ENCODE peak calls at places on chromosomes 16 and 17, in eight cellular contexts. One of them, this sample, is unnamed.

GRCh38 chr16:23754594-23755483 is at the start of gene CHP2:
- DNase-seq in stomach: no peak
- DNase-seq in NCI-H1417: no peak
- DNase-seq in stimulated activated CD4-positive, alpha-beta T cell treated with anti-CD3 and anti-CD28 coated beads, Interleukin-2, amount 100 ng/mL, for 4 hours: no peak
- DNase-seq in heart left ventricle: peak; percentile 26
- DNase-seq in HL-60: no peak
- DNase-seq in BJ: no peak
- DNase-seq in posterior cingulate gyrus: no peak
- DNase-seq in this sample: no peak

GRCh38 chr16:50697421-50697715 is 4.0 kb downstream of the NOD2 start:
- DNase-seq in heart left ventricle: no peak
- DNase-seq in stomach: no peak
- DNase-seq in stimulated activated CD4-positive, alpha-beta T cell treated with anti-CD3 and anti-CD28 coated beads, Interleukin-2, amount 100 ng/mL, for 4 hours: no peak
- DNase-seq in NCI-H1417: no peak
- DNase-seq in BJ: no peak
- DNase-seq in posterior cingulate gyrus: no peak
- DNase-seq in HL-60: no peak
- DNase-seq in this sample: no peak

GRCh38 chr17:58640202-58640601 is 51.6 kb downstream of the TEX14 start:
- DNase-seq in heart left ventricle: no peak
- DNase-seq in NCI-H1417: no peak
- DNase-seq in BJ: no peak
- DNase-seq in posterior cingulate gyrus: no peak
- DNase-seq in stomach: no peak
- DNase-seq in stimulated activated CD4-positive, alpha-beta T cell treated with anti-CD3 and anti-CD28 coated beads, Interleukin-2, amount 100 ng/mL, for 4 hours: no peak
- DNase-seq in HL-60: no peak
- DNase-seq in this sample: no peak

GRCh38 chr17:1110844-1111598 is 68.8 kb downstream of the ABR start:
- DNase-seq in HL-60: peak; percentile 59
- DNase-seq in NCI-H1417: no peak
- DNase-seq in stimulated activated CD4-positive, alpha-beta T cell treated with anti-CD3 and anti-CD28 coated beads, Interleukin-2, amount 100 ng/mL, for 4 hours: no peak
- DNase-seq in heart left ventricle: peak; percentile 89
- DNase-seq in BJ: peak; percentile 48
- DNase-seq in posterior cingulate gyrus: no peak
- DNase-seq in stomach: no peak
- DNase-seq in this sample: no peak

GRCh38 chr17:1055751-1056645 is 59.1 kb downstream of the TIMM22 start:
- DNase-seq in NCI-H1417: peak; percentile 4
- DNase-seq in BJ: no peak
- DNase-seq in stomach: peak; percentile 63
- DNase-seq in HL-60: peak; percentile 24
- DNase-seq in heart left ventricle: peak; percentile 69
- DNase-seq in posterior cingulate gyrus: peak; percentile 43
- DNase-seq in stimulated activated CD4-positive, alpha-beta T cell treated with anti-CD3 and anti-CD28 coated beads, Interleukin-2, amount 100 ng/mL, for 4 hours: peak; percentile 5
- DNase-seq in this sample: no peak

GRCh38 chr16:56824335-56824734 is 40.7 kb upstream of the SLC12A3 start:
- DNase-seq in HL-60: no peak
- DNase-seq in heart left ventricle: no peak
- DNase-seq in NCI-H1417: no peak
- DNase-seq in stimulated activated CD4-positive, alpha-beta T cell treated with anti-CD3 and anti-CD28 coated beads, Interleukin-2, amount 100 ng/mL, for 4 hours: no peak
- DNase-seq in stomach: peak; percentile 29
- DNase-seq in posterior cingulate gyrus: no peak
- DNase-seq in BJ: no peak
- DNase-seq in this sample: peak; percentile 18

GRCh38 chr16:66220766-66221165 is 145.7 kb upstream of the CDH5 start:
- DNase-seq in BJ: no peak
- DNase-seq in NCI-H1417: no peak
- DNase-seq in posterior cingulate gyrus: no peak
- DNase-seq in heart left ventricle: no peak
- DNase-seq in stimulated activated CD4-positive, alpha-beta T cell treated with anti-CD3 and anti-CD28 coated beads, Interleukin-2, amount 100 ng/mL, for 4 hours: no peak
- DNase-seq in HL-60: peak; percentile 79
- DNase-seq in stomach: no peak
- DNase-seq in this sample: no peak

GRCh38 chr16:89908236-89908635 is 10.4 kb upstream of the MC1R start:
- DNase-seq in BJ: no peak
- DNase-seq in stimulated activated CD4-positive, alpha-beta T cell treated with anti-CD3 and anti-CD28 coated beads, Interleukin-2, amount 100 ng/mL, for 4 hours: no peak
- DNase-seq in stomach: no peak
- DNase-seq in HL-60: no peak
- DNase-seq in heart left ventricle: no peak
- DNase-seq in posterior cingulate gyrus: no peak
- DNase-seq in NCI-H1417: no peak
- DNase-seq in this sample: no peak

GRCh38 chr17:64634217-64634616 is 27.9 kb downstream of the SMURF2 start:
- DNase-seq in posterior cingulate gyrus: no peak
- DNase-seq in NCI-H1417: no peak
- DNase-seq in stimulated activated CD4-positive, alpha-beta T cell treated with anti-CD3 and anti-CD28 coated beads, Interleukin-2, amount 100 ng/mL, for 4 hours: no peak
- DNase-seq in BJ: no peak
- DNase-seq in HL-60: no peak
- DNase-seq in heart left ventricle: no peak
- DNase-seq in stomach: no peak
- DNase-seq in this sample: no peak

GRCh38 chr17:46876353-46876887 is 25.0 kb downstream of the WNT9B start:
- DNase-seq in posterior cingulate gyrus: no peak
- DNase-seq in heart left ventricle: no peak
- DNase-seq in NCI-H1417: peak; percentile 55
- DNase-seq in HL-60: no peak
- DNase-seq in BJ: no peak
- DNase-seq in stomach: peak; percentile 86
- DNase-seq in stimulated activated CD4-positive, alpha-beta T cell treated with anti-CD3 and anti-CD28 coated beads, Interleukin-2, amount 100 ng/mL, for 4 hours: no peak
- DNase-seq in this sample: no peak

GRCh38 chr16:50876263-50876662 is 134.4 kb downstream of the CYLD start:
- DNase-seq in BJ: no peak
- DNase-seq in stimulated activated CD4-positive, alpha-beta T cell treated with anti-CD3 and anti-CD28 coated beads, Interleukin-2, amount 100 ng/mL, for 4 hours: no peak
- DNase-seq in HL-60: no peak
- DNase-seq in NCI-H1417: no peak
- DNase-seq in heart left ventricle: no peak
- DNase-seq in posterior cingulate gyrus: no peak
- DNase-seq in stomach: no peak
- DNase-seq in this sample: no peak

GRCh38 chr17:62727916-62728672 is 80.0 kb downstream of the MARCHF10 start:
- DNase-seq in HL-60: no peak
- DNase-seq in stimulated activated CD4-positive, alpha-beta T cell treated with anti-CD3 and anti-CD28 coated beads, Interleukin-2, amount 100 ng/mL, for 4 hours: no peak
- DNase-seq in NCI-H1417: no peak
- DNase-seq in BJ: no peak
- DNase-seq in posterior cingulate gyrus: no peak
- DNase-seq in stomach: no peak
- DNase-seq in heart left ventricle: no peak
- DNase-seq in this sample: no peak

GRCh38 chr17:14301761-14302401 is 1.0 kb downstream of the HS3ST3B1 start:
- DNase-seq in BJ: no peak
- DNase-seq in stimulated activated CD4-positive, alpha-beta T cell treated with anti-CD3 and anti-CD28 coated beads, Interleukin-2, amount 100 ng/mL, for 4 hours: no peak
- DNase-seq in heart left ventricle: no peak
- DNase-seq in HL-60: peak; percentile 49
- DNase-seq in posterior cingulate gyrus: no peak
- DNase-seq in stomach: peak; percentile 48
- DNase-seq in NCI-H1417: no peak
- DNase-seq in this sample: no peak

GRCh38 chr17:1420981-1421380 is 21.0 kb upstream of the YWHAE start:
- DNase-seq in BJ: no peak
- DNase-seq in stimulated activated CD4-positive, alpha-beta T cell treated with anti-CD3 and anti-CD28 coated beads, Interleukin-2, amount 100 ng/mL, for 4 hours: no peak
- DNase-seq in stomach: no peak
- DNase-seq in HL-60: no peak
- DNase-seq in heart left ventricle: no peak
- DNase-seq in posterior cingulate gyrus: no peak
- DNase-seq in NCI-H1417: no peak
- DNase-seq in this sample: no peak